ENCODE peak calls at places on chromosomes 5 and 9, in four cellular contexts. B is A549, K is breast epithelium, T is HCT116. J is an unnamed sample.

GRCh38 chr9:16449331-16449730 is 421.1 kb downstream of the BNC2 start:
- DNase-seq in B (no peak), K (no peak), T (no peak), J (no peak)

GRCh38 chr5:94968507-94969095 is 316.3 kb downstream of the MCTP1 start:
- DNase-seq in T (peak), K (no peak), B (peak), J (no peak)

GRCh38 chr5:16842916-16843315 is 93.2 kb downstream of the MYO10 start:
- DNase-seq in K (no peak), T (no peak), B (no peak), J (no peak)

GRCh38 chr5:96516631-96517071 is 83.6 kb upstream of the PCSK1 start:
- DNase-seq in B (no peak), T (no peak), K (no peak), J (no peak)

GRCh38 chr9:135147473-135147805 is 60.0 kb downstream of the OLFM1 start:
- DNase-seq in K (no peak), T (no peak), B (no peak), J (no peak)

GRCh38 chr5:32428426-32428825 is 16.1 kb downstream of the ZFR start:
- DNase-seq in T (no peak), B (no peak), K (no peak), J (no peak)

GRCh38 chr5:134005415-134006118 is 792 bp upstream of the VDAC1 start:
- DNase-seq in K (no peak), B (peak), T (no peak), J (peak)

GRCh38 chr9:37944671-37945481 is 40.9 kb upstream of the SLC25A51 start:
- DNase-seq in T (no peak), K (no peak), B (no peak), J (no peak)

GRCh38 chr9:37220971-37221370 is 100.6 kb downstream of the ZCCHC7 start:
- DNase-seq in T (no peak), B (no peak), K (no peak), J (no peak)

GRCh38 chr5:33997331-33997983 is 10.4 kb downstream of the AMACR start:
- DNase-seq in B (peak), T (peak), K (peak), J (peak)

GRCh38 chr5:158456756-158457155 is 597.8 kb upstream of the CLINT1 start:
- DNase-seq in T (no peak), K (no peak), B (peak), J (no peak)

GRCh38 chr9:124222918-124223720 is 34.6 kb upstream of the NEK6 start:
- DNase-seq in K (peak), B (no peak), T (no peak), J (peak)

GRCh38 chr9:105413486-105414068 is 34.3 kb upstream of the FSD1L start:
- DNase-seq in K (no peak), T (peak), B (peak), J (no peak)

GRCh38 chr9:75185585-75186170 is 97.4 kb downstream of the OSTF1 start:
- DNase-seq in K (no peak), B (peak), T (peak), J (no peak)

GRCh38 chr5:65059681-65060598 is 291.2 kb downstream of the CWC27 start:
- DNase-seq in B (no peak), T (no peak), K (no peak), J (no peak)

GRCh38 chr5:65062684-65063083 is 294.0 kb downstream of the CWC27 start:
- DNase-seq in T (no peak), B (peak), K (no peak), J (peak)

GRCh38 chr5:65061250-65061973 is 292.7 kb downstream of the CWC27 start:
- DNase-seq in T (no peak), K (no peak), B (no peak), J (no peak)

GRCh38 chr5:65065112-65065511 is 296.4 kb downstream of the CWC27 start:
- DNase-seq in B (no peak), K (no peak), T (no peak), J (no peak)

DNA sequence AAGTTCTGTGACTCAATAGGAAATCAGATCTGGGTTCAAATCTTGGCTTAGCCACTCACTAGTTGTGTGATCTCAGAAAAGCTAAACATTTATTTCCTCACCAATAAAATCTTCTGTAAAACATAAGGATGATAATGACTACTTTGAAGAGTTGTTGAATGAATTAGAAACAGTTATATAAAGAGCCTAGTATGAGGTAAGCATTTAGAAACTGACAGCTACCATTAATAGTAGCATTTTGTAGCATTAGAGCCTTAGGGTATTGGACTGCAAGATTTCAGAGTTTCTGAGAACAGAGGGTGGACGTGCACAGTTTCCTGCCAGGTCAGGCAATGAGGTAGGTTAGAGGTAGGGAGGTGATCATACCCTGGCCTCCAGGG is 293.2 kb downstream of the CWC27 start:
- DNase-seq in T (no peak), K (no peak), B (no peak), J (no peak)
- H3K4me3 ChIP-seq in T (no peak), K (no peak), B (no peak), J (no peak)

GRCh38 chr5:143183989-143184388 is 219.5 kb downstream of the NR3C1 start:
- DNase-seq in B (no peak), T (no peak), K (no peak), J (no peak)
- TF ChIP-seq CTCF in B (no peak), T (no peak), K (no peak), J (no peak)

GRCh38 chr5:178207917-178208280 is 3.6 kb downstream of the HNRNPAB start:
- DNase-seq in B (no peak), K (peak), T (no peak), J (no peak)

GRCh38 chr5:178210073-178210526 is 5.8 kb downstream of the HNRNPAB start:
- DNase-seq in K (no peak), T (no peak), B (no peak), J (no peak)

GRCh38 chr5:178211095-178212048 is 7.0 kb downstream of the HNRNPAB start:
- DNase-seq in K (no peak), T (no peak), B (no peak), J (no peak)

GRCh38 chr5:178208540-178209227 is 4.4 kb downstream of the HNRNPAB start:
- DNase-seq in T (no peak), K (peak), B (peak), J (no peak)

DNA sequence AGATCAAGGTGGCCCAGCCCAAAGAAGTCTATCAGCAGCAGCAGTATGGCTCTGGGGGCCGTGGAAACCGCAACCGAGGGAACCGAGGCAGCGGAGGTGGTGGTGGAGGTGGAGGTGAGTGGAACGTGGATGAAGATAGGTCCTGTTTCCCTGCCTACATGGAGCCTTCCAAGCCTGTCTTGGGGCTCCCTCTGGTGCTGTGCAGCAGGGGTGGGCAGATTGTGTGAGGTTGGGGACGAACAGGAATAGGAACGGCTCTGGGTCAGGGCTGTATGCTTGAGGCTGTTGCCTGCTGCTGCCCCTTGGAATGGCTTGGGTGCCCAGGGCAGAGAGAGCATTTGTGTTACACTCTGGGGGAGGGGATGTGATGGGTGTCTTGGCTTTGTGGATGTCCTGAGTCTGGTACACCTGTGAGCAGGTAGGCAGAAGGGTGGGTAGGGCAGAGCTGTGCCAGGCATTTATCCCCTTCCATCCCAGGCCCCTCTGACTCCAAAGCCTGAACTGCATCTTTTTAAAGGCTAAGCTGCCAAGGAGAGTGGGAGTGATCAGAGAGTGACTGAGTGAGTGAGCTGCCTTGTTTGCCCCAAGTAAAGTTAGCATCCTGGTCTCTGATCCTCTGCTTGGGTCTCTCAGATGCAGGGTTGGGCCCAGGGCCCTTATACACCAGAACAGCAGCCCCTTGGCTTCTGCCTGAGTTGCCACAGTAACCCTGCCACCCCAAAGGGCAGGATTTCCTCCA is 5.2 kb downstream of the HNRNPAB start:
- DNase-seq in T (no peak), B (no peak), K (peak), J (no peak)
- TF ChIP-seq POLR2A in T (no peak), B (no peak), K (no peak), J (no peak)

DNA sequence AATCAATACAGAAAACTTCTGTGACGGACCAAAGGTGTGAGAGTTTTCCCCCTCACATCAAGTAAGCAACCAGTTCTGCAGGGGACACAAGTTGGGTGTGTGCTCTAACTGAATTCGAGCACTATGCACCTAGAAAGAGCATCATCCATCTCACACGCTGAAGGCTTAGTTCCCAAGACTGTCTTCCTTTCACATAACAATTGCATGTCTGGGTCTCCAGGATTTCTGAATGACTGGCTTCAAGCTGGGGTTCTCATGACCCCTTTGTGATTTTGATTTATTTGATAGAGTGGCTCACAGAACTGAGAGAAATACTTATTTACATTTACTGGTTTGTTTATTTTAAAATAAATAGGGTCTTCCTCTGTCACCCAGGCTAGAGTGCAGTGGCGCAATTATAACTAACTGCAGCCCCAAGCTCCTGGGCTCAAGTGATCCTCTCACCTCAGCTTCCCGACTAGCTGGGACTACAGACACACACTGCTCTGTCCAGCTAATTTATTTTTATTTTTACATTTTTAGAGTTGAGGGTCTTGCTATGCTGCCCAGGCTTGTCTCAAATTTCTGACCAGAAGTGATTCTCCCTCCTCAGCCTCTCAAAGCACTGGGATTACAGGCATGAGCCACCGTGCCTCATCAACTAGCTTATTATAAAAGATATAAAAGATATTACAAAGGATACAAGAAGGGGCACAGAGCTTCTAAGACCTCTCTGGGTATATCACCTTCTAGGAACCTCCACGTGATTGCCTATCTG is 316.7 kb upstream of the CDH12 start:
- DNase-seq in B (no peak), K (no peak), T (no peak), J (no peak)
- H3K4me3 ChIP-seq in B (no peak), K (no peak), T (no peak), J (no peak)